ENCODE peak calls at places on chromosomes 1 and 21, in seven cellular contexts. W, O, R, I, X, U and M are unnamed samples.

GRCh38 chr1:186102559-186103148 is 272.4 kb downstream of the TPR start:
- DNase-seq in I (peak), W (no peak), U (no peak), X (no peak), R (peak), O (no peak), M (no peak)

GRCh38 chr1:67674260-67675011 is 10.6 kb upstream of the GADD45A start:
- DNase-seq in R (no peak), O (peak), I (no peak), X (no peak), W (no peak), U (no peak), M (no peak)

GRCh38 chr1:62946516-62946915 is 162.6 kb downstream of the ATG4C start:
- DNase-seq in U (no peak), W (no peak), X (no peak), O (no peak), R (no peak), I (no peak), M (no peak)

GRCh38 chr1:24156542-24157260 is 13.8 kb upstream of the IL22RA1 start:
- DNase-seq in U (no peak), R (no peak), W (no peak), X (no peak), I (no peak), O (no peak), M (no peak)

GRCh38 chr1:239929317-239929716 is 162.4 kb upstream of the FMN2 start:
- DNase-seq in R (no peak), O (no peak), U (no peak), I (no peak), W (no peak), X (no peak), M (no peak)

GRCh38 chr1:231643333-231644237 is 17.0 kb downstream of the DISC1 start:
- DNase-seq in I (no peak), U (no peak), O (no peak), W (no peak), X (no peak), R (no peak), M (no peak)

GRCh38 chr1:90262791-90263190 is 267.9 kb downstream of the ZNF326 start:
- DNase-seq in O (no peak), I (peak), X (no peak), U (no peak), R (no peak), W (no peak), M (no peak)

GRCh38 chr21:20997633-20998455 is at the start of gene NCAM2:
- DNase-seq in W (peak), I (peak), R (peak), U (no peak), O (peak), X (no peak), M (no peak)

GRCh38 chr1:14878124-14878523 is 275.4 kb upstream of the TMEM51 start:
- DNase-seq in I (no peak), O (no peak), W (peak), X (no peak), U (no peak), R (no peak), M (no peak)

GRCh38 chr1:247358920-247359319 is 27.3 kb upstream of the ZNF496 start:
- DNase-seq in O (no peak), R (no peak), X (no peak), I (no peak), W (no peak), U (no peak), M (no peak)

GRCh38 chr1:74506311-74506710 is 6.1 kb downstream of the LRRC53 start:
- DNase-seq in R (no peak), U (no peak), O (peak), X (no peak), W (no peak), I (no peak), M (no peak)

GRCh38 chr1:231861541-231862481 is 235.2 kb downstream of the DISC1 start:
- DNase-seq in U (no peak), R (no peak), I (no peak), W (no peak), O (no peak), X (no peak), M (no peak)

GRCh38 chr21:39612233-39613028 is at the start of gene B3GALT5:
- DNase-seq in U (no peak), W (no peak), X (peak), R (no peak), I (no peak), O (peak), M (peak)

GRCh38 chr1:83097715-83098613 is 901.0 kb downstream of the TTLL7 start:
- DNase-seq in W (no peak), O (no peak), I (no peak), U (no peak), R (no peak), X (no peak), M (no peak)

GRCh38 chr1:89310505-89310904 is 37.8 kb upstream of the GBP5 start:
- DNase-seq in R (no peak), X (no peak), W (no peak), O (no peak), U (peak), I (no peak), M (no peak)

GRCh38 chr1:38896169-38896568 is 14.8 kb upstream of the GJA9 start:
- DNase-seq in O (no peak), I (no peak), W (no peak), R (no peak), X (no peak), U (no peak), M (no peak)

GRCh38 chr1:36525166-36525565 is 42.5 kb upstream of the CSF3R start:
- DNase-seq in U (no peak), W (no peak), I (no peak), O (no peak), X (no peak), R (no peak), M (no peak)

GRCh38 chr1:2406451-2407041 is 5.8 kb downstream of the PEX10 start:
- DNase-seq in W (no peak), O (no peak), U (no peak), R (no peak), X (no peak), I (no peak), M (no peak)

GRCh38 chr1:202871367-202871766 is 17.6 kb downstream of the RABIF start:
- DNase-seq in W (no peak), U (no peak), I (no peak), X (no peak), R (no peak), O (no peak), M (no peak)

GRCh38 chr1:62052946-62053345 is 141.7 kb upstream of the L1TD1 start:
- DNase-seq in R (no peak), I (no peak), W (no peak), O (no peak), U (no peak), X (no peak), M (no peak)

DNA sequence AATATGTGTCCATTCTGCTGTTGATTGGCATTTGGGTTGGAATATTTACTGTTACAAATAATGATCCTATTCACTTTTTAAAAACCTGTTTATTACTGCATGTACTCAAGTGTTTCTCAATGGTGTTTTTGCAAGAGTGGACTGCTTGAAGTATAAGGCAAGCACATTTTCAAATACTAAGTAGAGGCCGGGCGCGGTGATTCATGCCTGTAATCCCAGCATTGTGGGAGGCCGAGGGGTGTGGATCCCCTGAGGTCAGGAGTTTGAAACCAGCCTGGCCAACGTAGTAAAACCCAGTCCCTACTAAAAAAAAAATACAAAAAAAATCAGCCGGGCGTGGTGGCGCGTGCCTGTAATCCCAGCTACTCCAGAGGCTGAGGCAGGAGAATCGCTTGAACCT is 276.9 kb upstream of the ADGRL4 start:
- DNase-seq in U (no peak), W (no peak), X (no peak), I (no peak), O (no peak), R (no peak), M (no peak)
- TF ChIP-seq JUND in U (no peak), W (no peak), X (no peak), I (no peak), O (no peak), R (no peak), M (no peak)

GRCh38 chr1:226656601-226657277 is 82.3 kb downstream of the ITPKB start:
- DNase-seq in W (no peak), U (no peak), X (no peak), I (no peak), O (peak), R (no peak), M (no peak)
- TF ChIP-seq JUND in W (no peak), U (no peak), X (no peak), I (no peak), O (peak), R (no peak), M (no peak)

DNA sequence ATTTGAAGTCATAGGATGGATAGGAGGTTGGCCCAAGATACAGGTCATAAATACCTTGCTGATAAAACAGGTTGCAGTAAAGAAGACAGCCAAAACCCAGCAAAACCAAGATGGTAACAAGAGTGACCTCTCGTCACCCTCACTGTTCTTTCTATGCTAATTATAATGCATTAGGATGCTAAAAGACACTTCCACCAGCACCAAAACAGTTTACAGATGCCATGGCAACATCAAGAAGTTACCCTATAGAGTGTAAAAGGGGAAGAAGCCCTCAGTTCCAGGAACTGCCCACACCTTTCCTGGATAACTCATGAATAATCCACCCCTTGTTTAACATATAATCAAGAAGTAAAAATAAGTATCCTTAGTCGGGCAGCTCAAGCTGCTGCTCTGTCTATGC is 671.9 kb downstream of the PTPRC start:
- DNase-seq in I (no peak), O (no peak), R (no peak), W (no peak), X (no peak), U (no peak), M (no peak)
- TF ChIP-seq JUND in I (no peak), O (no peak), R (no peak), W (no peak), X (no peak), U (no peak), M (no peak)

GRCh38 chr1:213989740-213990472 is 2.1 kb downstream of the PROX1 start:
- DNase-seq in X (no peak), U (no peak), O (no peak), W (no peak), I (no peak), R (no peak), M (no peak)
- TF ChIP-seq JUND in X (no peak), U (no peak), O (no peak), W (no peak), I (no peak), R (no peak), M (no peak)

GRCh38 chr1:8974551-8974950 is 28.9 kb downstream of the CA6 start:
- DNase-seq in I (no peak), W (no peak), R (no peak), X (no peak), U (no peak), O (no peak), M (no peak)
- TF ChIP-seq JUND in I (no peak), W (no peak), R (no peak), X (no peak), U (no peak), O (no peak), M (no peak)

GRCh38 chr1:64822621-64823020 is 77.7 kb downstream of the RAVER2 start:
- DNase-seq in R (no peak), U (no peak), I (no peak), W (no peak), O (no peak), X (no peak), M (no peak)
- TF ChIP-seq JUND in R (no peak), U (no peak), I (no peak), W (no peak), O (no peak), X (no peak), M (no peak)

GRCh38 chr1:43557744-43558245 is 27.1 kb downstream of the PTPRF start:
- DNase-seq in W (no peak), U (no peak), X (no peak), O (peak), I (no peak), R (peak), M (no peak)
- TF ChIP-seq JUND in W (no peak), U (no peak), X (no peak), O (no peak), I (no peak), R (no peak), M (no peak)

GRCh38 chr1:27522148-27522859 is 32.3 kb upstream of the WASF2 start:
- DNase-seq in O (no peak), X (no peak), I (no peak), U (no peak), R (no peak), W (peak), M (no peak)

GRCh38 chr1:27520651-27521050 is 30.7 kb upstream of the WASF2 start:
- DNase-seq in I (no peak), U (no peak), R (no peak), O (no peak), W (peak), X (no peak), M (no peak)

GRCh38 chr1:27523666-27524020 is 33.7 kb upstream of the WASF2 start:
- DNase-seq in X (no peak), W (no peak), U (no peak), I (no peak), O (no peak), R (no peak), M (no peak)

GRCh38 chr1:27521336-27522147 is 31.6 kb upstream of the WASF2 start:
- DNase-seq in I (no peak), O (no peak), R (no peak), U (no peak), X (no peak), W (no peak), M (no peak)

DNA sequence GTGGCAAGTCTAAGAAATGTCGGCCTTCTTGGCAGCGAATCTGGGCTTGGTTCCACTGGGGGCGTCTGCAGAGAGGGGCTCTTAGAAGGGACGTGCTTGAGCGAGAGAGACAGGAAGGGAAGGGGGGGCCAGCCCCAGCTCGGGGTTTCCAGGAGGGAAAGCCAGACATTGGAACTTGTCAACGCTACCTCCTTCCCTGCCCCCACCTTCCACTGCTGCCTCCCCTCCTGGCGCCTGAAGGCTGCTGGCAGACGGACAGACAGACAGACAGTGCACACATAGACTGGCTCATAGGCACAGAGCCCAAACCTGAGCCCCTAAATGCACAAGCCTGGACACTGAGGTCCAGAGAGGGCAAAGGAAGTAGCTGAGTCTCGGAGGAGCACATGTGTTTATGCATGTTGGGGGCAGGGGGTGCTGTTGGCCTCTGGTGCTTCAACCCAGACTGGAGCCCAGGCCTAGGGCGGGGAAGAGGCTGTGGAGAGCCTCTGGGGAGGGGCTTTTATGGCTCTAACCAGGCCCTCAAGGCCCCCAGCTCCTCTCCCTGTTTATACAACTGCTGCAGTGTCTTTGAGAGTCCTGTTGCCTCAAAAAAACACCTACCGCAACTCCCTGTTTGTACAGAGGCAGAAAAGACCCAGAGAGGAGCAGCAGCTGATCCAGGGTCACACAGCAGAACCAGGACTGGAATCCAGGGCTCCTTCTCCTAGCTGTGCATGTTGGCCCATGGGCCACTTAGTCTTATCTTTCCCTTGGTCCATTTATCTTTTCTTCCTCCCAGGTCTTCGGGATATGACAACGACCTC is 33.1 kb upstream of the WASF2 start:
- DNase-seq in I (no peak), R (peak), X (no peak), W (peak), O (no peak), U (no peak), M (no peak)
- TF ChIP-seq JUND in I (no peak), R (no peak), X (no peak), W (no peak), O (no peak), U (no peak), M (no peak)

GRCh38 chr1:184826001-184826400 is 71.3 kb upstream of the EDEM3 start:
- DNase-seq in U (no peak), I (no peak), O (no peak), X (no peak), R (no peak), W (no peak), M (no peak)

GRCh38 chr1:184824716-184825323 is 70.2 kb upstream of the EDEM3 start:
- DNase-seq in I (no peak), W (no peak), R (no peak), U (no peak), O (no peak), X (no peak), M (no peak)

GRCh38 chr1:184828369-184828717 is 73.7 kb upstream of the EDEM3 start:
- DNase-seq in U (no peak), X (no peak), I (no peak), O (no peak), W (no peak), R (no peak), M (no peak)

GRCh38 chr1:184825571-184825970 is 70.9 kb upstream of the EDEM3 start:
- DNase-seq in R (no peak), X (no peak), I (no peak), U (no peak), W (no peak), O (no peak), M (no peak)

GRCh38 chr1:184827600-184828368 is 73.1 kb upstream of the EDEM3 start:
- DNase-seq in X (peak), O (no peak), R (no peak), W (no peak), U (no peak), I (no peak), M (no peak)
- TF ChIP-seq JUND in X (peak), O (peak), R (no peak), W (no peak), U (no peak), I (peak), M (peak)

GRCh38 chr1:41238311-41239094 is 3.6 kb downstream of the SCMH1 start:
- DNase-seq in R (peak), X (no peak), O (no peak), W (peak), I (no peak), U (no peak), M (no peak)
- TF ChIP-seq JUND in R (peak), X (no peak), O (peak), W (peak), I (no peak), U (no peak), M (no peak)